ENCODE peak calls at places on chromosomes 3 and 15, in six cellular contexts. One of them, this sample, is unnamed.

GRCh38 chr3:72892081-72892763 is 4.4 kb downstream of the GXYLT2 start:
- DNase-seq in HuH-7: no peak
- DNase-seq in progenitor cell of endocrine pancreas: no peak
- DNase-seq in stimulated activated CD8-positive, alpha-beta memory T cell treated with anti-CD3 and anti-CD28 coated beads, Interleukin-7, amount 100 ng/mL, for 4 hours: no peak
- DNase-seq in tibial nerve: peak; percentile 45
- DNase-seq in choroid plexus epithelial cell: peak; percentile 96
- DNase-seq in this sample: no peak

GRCh38 chr3:69368129-69368741 is 17.7 kb downstream of the FRMD4B start:
- DNase-seq in tibial nerve: no peak
- DNase-seq in choroid plexus epithelial cell: no peak
- DNase-seq in stimulated activated CD8-positive, alpha-beta memory T cell treated with anti-CD3 and anti-CD28 coated beads, Interleukin-7, amount 100 ng/mL, for 4 hours: no peak
- DNase-seq in HuH-7: no peak
- DNase-seq in progenitor cell of endocrine pancreas: no peak
- DNase-seq in this sample: no peak

GRCh38 chr3:125587039-125587664 is 8.1 kb downstream of the OSBPL11 start:
- DNase-seq in choroid plexus epithelial cell: no peak
- DNase-seq in HuH-7: no peak
- DNase-seq in stimulated activated CD8-positive, alpha-beta memory T cell treated with anti-CD3 and anti-CD28 coated beads, Interleukin-7, amount 100 ng/mL, for 4 hours: no peak
- DNase-seq in tibial nerve: no peak
- DNase-seq in progenitor cell of endocrine pancreas: no peak
- DNase-seq in this sample: no peak

GRCh38 chr15:39587291-39587909 is 6.5 kb downstream of the THBS1 start:
- DNase-seq in progenitor cell of endocrine pancreas: no peak
- DNase-seq in HuH-7: no peak
- DNase-seq in stimulated activated CD8-positive, alpha-beta memory T cell treated with anti-CD3 and anti-CD28 coated beads, Interleukin-7, amount 100 ng/mL, for 4 hours: no peak
- DNase-seq in tibial nerve: no peak
- DNase-seq in choroid plexus epithelial cell: no peak
- DNase-seq in this sample: no peak

GRCh38 chr3:60133269-60133877 is 1083.5 kb upstream of the CFAP20DC start:
- DNase-seq in choroid plexus epithelial cell: no peak
- DNase-seq in tibial nerve: no peak
- DNase-seq in stimulated activated CD8-positive, alpha-beta memory T cell treated with anti-CD3 and anti-CD28 coated beads, Interleukin-7, amount 100 ng/mL, for 4 hours: no peak
- DNase-seq in HuH-7: no peak
- DNase-seq in progenitor cell of endocrine pancreas: no peak
- DNase-seq in this sample: no peak

GRCh38 chr3:29627136-29628117 is 346.6 kb downstream of the RBMS3 start:
- DNase-seq in stimulated activated CD8-positive, alpha-beta memory T cell treated with anti-CD3 and anti-CD28 coated beads, Interleukin-7, amount 100 ng/mL, for 4 hours: no peak
- DNase-seq in progenitor cell of endocrine pancreas: no peak
- DNase-seq in HuH-7: no peak
- DNase-seq in choroid plexus epithelial cell: no peak
- DNase-seq in tibial nerve: no peak
- DNase-seq in this sample: no peak

GRCh38 chr3:129549006-129549800 is 6.2 kb downstream of the H1-8 start:
- DNase-seq in stimulated activated CD8-positive, alpha-beta memory T cell treated with anti-CD3 and anti-CD28 coated beads, Interleukin-7, amount 100 ng/mL, for 4 hours: no peak
- DNase-seq in tibial nerve: no peak
- DNase-seq in progenitor cell of endocrine pancreas: no peak
- DNase-seq in HuH-7: no peak
- DNase-seq in choroid plexus epithelial cell: peak; percentile 56
- DNase-seq in this sample: no peak

GRCh38 chr3:190860531-190860930 is 2.0 kb downstream of the GMNC start:
- DNase-seq in HuH-7: no peak
- DNase-seq in progenitor cell of endocrine pancreas: no peak
- DNase-seq in choroid plexus epithelial cell: no peak
- DNase-seq in tibial nerve: no peak
- DNase-seq in stimulated activated CD8-positive, alpha-beta memory T cell treated with anti-CD3 and anti-CD28 coated beads, Interleukin-7, amount 100 ng/mL, for 4 hours: no peak
- DNase-seq in this sample: no peak

GRCh38 chr3:139173372-139174108 is 128.8 kb upstream of the PRR23C start:
- DNase-seq in HuH-7: no peak
- DNase-seq in progenitor cell of endocrine pancreas: no peak
- DNase-seq in tibial nerve: no peak
- DNase-seq in choroid plexus epithelial cell: peak; percentile 45
- DNase-seq in stimulated activated CD8-positive, alpha-beta memory T cell treated with anti-CD3 and anti-CD28 coated beads, Interleukin-7, amount 100 ng/mL, for 4 hours: no peak
- DNase-seq in this sample: no peak

GRCh38 chr15:95259513-95259912 is 1028.2 kb downstream of the MCTP2 start:
- DNase-seq in progenitor cell of endocrine pancreas: peak; percentile 36
- DNase-seq in HuH-7: peak; percentile 44
- DNase-seq in choroid plexus epithelial cell: peak; percentile 93
- DNase-seq in tibial nerve: peak; percentile 77
- DNase-seq in stimulated activated CD8-positive, alpha-beta memory T cell treated with anti-CD3 and anti-CD28 coated beads, Interleukin-7, amount 100 ng/mL, for 4 hours: peak; percentile 10
- DNase-seq in this sample: peak; percentile 68

GRCh38 chr15:70432924-70433500 is 330.3 kb downstream of the UACA start:
- DNase-seq in choroid plexus epithelial cell: no peak
- DNase-seq in progenitor cell of endocrine pancreas: no peak
- DNase-seq in tibial nerve: no peak
- DNase-seq in stimulated activated CD8-positive, alpha-beta memory T cell treated with anti-CD3 and anti-CD28 coated beads, Interleukin-7, amount 100 ng/mL, for 4 hours: no peak
- DNase-seq in HuH-7: peak; percentile 52
- DNase-seq in this sample: no peak

GRCh38 chr15:79329186-79329611 is 18.3 kb downstream of the TMED3 start:
- DNase-seq in progenitor cell of endocrine pancreas: no peak
- DNase-seq in HuH-7: peak; percentile 17
- DNase-seq in tibial nerve: no peak
- DNase-seq in stimulated activated CD8-positive, alpha-beta memory T cell treated with anti-CD3 and anti-CD28 coated beads, Interleukin-7, amount 100 ng/mL, for 4 hours: no peak
- DNase-seq in choroid plexus epithelial cell: peak; percentile 94
- DNase-seq in this sample: no peak

GRCh38 chr3:81758275-81758674 is 3.2 kb downstream of the GBE1 start:
- DNase-seq in HuH-7: no peak
- DNase-seq in stimulated activated CD8-positive, alpha-beta memory T cell treated with anti-CD3 and anti-CD28 coated beads, Interleukin-7, amount 100 ng/mL, for 4 hours: no peak
- DNase-seq in progenitor cell of endocrine pancreas: no peak
- DNase-seq in tibial nerve: no peak
- DNase-seq in choroid plexus epithelial cell: peak; percentile 90
- DNase-seq in this sample: no peak

GRCh38 chr15:89810837-89811236 is 3.8 kb downstream of the ANPEP start:
- DNase-seq in stimulated activated CD8-positive, alpha-beta memory T cell treated with anti-CD3 and anti-CD28 coated beads, Interleukin-7, amount 100 ng/mL, for 4 hours: no peak
- DNase-seq in choroid plexus epithelial cell: no peak
- DNase-seq in HuH-7: no peak
- DNase-seq in progenitor cell of endocrine pancreas: no peak
- DNase-seq in tibial nerve: no peak
- DNase-seq in this sample: no peak

GRCh38 chr15:89369548-89369947 is 34.9 kb upstream of the POLG start:
- DNase-seq in tibial nerve: no peak
- DNase-seq in stimulated activated CD8-positive, alpha-beta memory T cell treated with anti-CD3 and anti-CD28 coated beads, Interleukin-7, amount 100 ng/mL, for 4 hours: no peak
- DNase-seq in choroid plexus epithelial cell: no peak
- DNase-seq in progenitor cell of endocrine pancreas: no peak
- DNase-seq in HuH-7: no peak
- DNase-seq in this sample: no peak

GRCh38 chr15:51401872-51402517 is 60.5 kb downstream of the GLDN start:
- DNase-seq in progenitor cell of endocrine pancreas: peak; percentile 41
- DNase-seq in choroid plexus epithelial cell: peak; percentile 65
- DNase-seq in HuH-7: peak; percentile 69
- DNase-seq in tibial nerve: peak; percentile 33
- DNase-seq in stimulated activated CD8-positive, alpha-beta memory T cell treated with anti-CD3 and anti-CD28 coated beads, Interleukin-7, amount 100 ng/mL, for 4 hours: no peak
- DNase-seq in this sample: peak; percentile 75

GRCh38 chr15:43895586-43895985 is 68.8 kb downstream of the WDR76 start:
- DNase-seq in progenitor cell of endocrine pancreas: no peak
- DNase-seq in tibial nerve: no peak
- DNase-seq in stimulated activated CD8-positive, alpha-beta memory T cell treated with anti-CD3 and anti-CD28 coated beads, Interleukin-7, amount 100 ng/mL, for 4 hours: no peak
- DNase-seq in choroid plexus epithelial cell: no peak
- DNase-seq in HuH-7: no peak
- DNase-seq in this sample: no peak

GRCh38 chr15:68407141-68407885 is 24.6 kb downstream of the ITGA11 start:
- DNase-seq in choroid plexus epithelial cell: no peak
- DNase-seq in progenitor cell of endocrine pancreas: no peak
- DNase-seq in HuH-7: no peak
- DNase-seq in stimulated activated CD8-positive, alpha-beta memory T cell treated with anti-CD3 and anti-CD28 coated beads, Interleukin-7, amount 100 ng/mL, for 4 hours: no peak
- DNase-seq in tibial nerve: peak; percentile 59
- DNase-seq in this sample: no peak

GRCh38 chr15:39454189-39454986 is 126.5 kb upstream of the THBS1 start:
- DNase-seq in stimulated activated CD8-positive, alpha-beta memory T cell treated with anti-CD3 and anti-CD28 coated beads, Interleukin-7, amount 100 ng/mL, for 4 hours: no peak
- DNase-seq in choroid plexus epithelial cell: peak; percentile 74
- DNase-seq in tibial nerve: no peak
- DNase-seq in progenitor cell of endocrine pancreas: no peak
- DNase-seq in HuH-7: no peak
- DNase-seq in this sample: no peak

GRCh38 chr15:43225201-43225949 is 4.6 kb upstream of the EPB42 start:
- DNase-seq in progenitor cell of endocrine pancreas: no peak
- DNase-seq in stimulated activated CD8-positive, alpha-beta memory T cell treated with anti-CD3 and anti-CD28 coated beads, Interleukin-7, amount 100 ng/mL, for 4 hours: no peak
- DNase-seq in tibial nerve: peak; percentile 57
- DNase-seq in choroid plexus epithelial cell: peak; percentile 87
- DNase-seq in HuH-7: peak; percentile 71
- DNase-seq in this sample: peak; percentile 63